ENCODE peak calls at places on chromosome 20, in five cellular contexts. J is AG04450, S is OCI-LY7, H is coronary artery, P is heart right ventricle. E is an unnamed sample.

GRCh38 chr20:43188234-43188653 is 1.5 kb downstream of the PTPRT start:
- DNase-seq in H (no peak), S (no peak), J (no peak), P (no peak), E (no peak)

GRCh38 chr20:37346232-37346525 is 239 bp downstream of the SRC start:
- DNase-seq in H (no peak), J (no peak), S (no peak), P (no peak), E (peak)

GRCh38 chr20:6094038-6094437 is 28.8 kb downstream of the FERMT1 start:
- DNase-seq in H (no peak), P (no peak), S (peak), J (no peak), E (no peak)

GRCh38 chr20:58037631-58038030 is 190.8 kb downstream of the ANKRD60 start:
- DNase-seq in H (no peak), S (no peak), J (no peak), P (no peak), E (no peak)

GRCh38 chr20:49579874-49580817 is 12.2 kb upstream of the PTGIS start:
- DNase-seq in P (no peak), S (no peak), H (no peak), J (peak), E (no peak)

GRCh38 chr20:49325981-49326380 is 48.1 kb upstream of the ZNFX1 start:
- DNase-seq in P (no peak), H (no peak), S (no peak), J (no peak), E (no peak)

GRCh38 chr20:17843246-17844132 is 125.1 kb downstream of the SNX5 start:
- DNase-seq in J (peak), P (peak), S (peak), H (peak), E (peak)

GRCh38 chr20:9397928-9398327 is 116.5 kb upstream of the LAMP5 start:
- DNase-seq in P (peak), H (no peak), S (peak), J (no peak), E (no peak)

GRCh38 chr20:3166913-3167342 is 6.4 kb downstream of the LZTS3 start:
- DNase-seq in S (no peak), H (no peak), P (no peak), J (no peak), E (no peak)

GRCh38 chr20:37202267-37202943 is 23.1 kb upstream of the MROH8 start:
- DNase-seq in J (peak), H (no peak), S (peak), P (peak), E (peak)

GRCh38 chr20:1702288-1702687 is 44.7 kb upstream of the SIRPG start:
- DNase-seq in H (no peak), J (no peak), P (no peak), S (no peak), E (no peak)

GRCh38 chr20:47540443-47541354 is 39.0 kb downstream of the NCOA3 start:
- DNase-seq in H (no peak), J (no peak), S (peak), P (no peak), E (no peak)

GRCh38 chr20:21019831-21020655 is 86.1 kb downstream of the LINC00237 start:
- DNase-seq in J (no peak), H (no peak), P (no peak), S (no peak), E (no peak)

GRCh38 chr20:46388945-46389344 is 17.5 kb downstream of the ELMO2 start:
- DNase-seq in H (no peak), P (no peak), S (no peak), J (no peak), E (no peak)

GRCh38 chr20:7449269-7449668 is 491.0 kb downstream of the HAO1 start:
- DNase-seq in P (no peak), S (no peak), J (no peak), H (no peak), E (no peak)

GRCh38 chr20:18928626-18929025 is 115.0 kb downstream of the SCP2D1 start:
- DNase-seq in S (no peak), P (no peak), H (no peak), J (no peak), E (no peak)

GRCh38 chr20:1876975-1877603 is 18.1 kb upstream of the SIRPA start:
- DNase-seq in H (no peak), J (no peak), S (peak), P (no peak), E (peak)

GRCh38 chr20:3808544-3808943 is 11.8 kb upstream of the AP5S1 start:
- DNase-seq in H (no peak), P (no peak), J (no peak), S (no peak), E (no peak)

GRCh38 chr20:61120595-61121515 is 131.2 kb upstream of the CDH4 start:
- DNase-seq in S (peak), H (peak), J (peak), P (peak), E (no peak)

GRCh38 chr20:32466739-32467505 is 108.8 kb downstream of the ASXL1 start:
- DNase-seq in J (no peak), P (no peak), S (no peak), H (no peak), E (no peak)

GRCh38 chr20:1357921-1358671 is 29.2 kb upstream of the SDCBP2 start:
- DNase-seq in J (no peak), P (no peak), S (no peak), H (no peak), E (no peak)

GRCh38 chr20:24972341-24972740 is 20.2 kb downstream of the APMAP start:
- DNase-seq in S (no peak), J (no peak), H (peak), P (no peak), E (no peak)

GRCh38 chr20:25987073-25987927 is 290.6 kb upstream of the ZNF337 start:
- DNase-seq in P (peak), J (no peak), S (peak), H (no peak), E (no peak)

GRCh38 chr20:59566631-59567524 is 37.5 kb upstream of the PHACTR3 start:
- DNase-seq in S (no peak), H (peak), J (no peak), P (no peak), E (no peak)

GRCh38 chr20:1663917-1664316 is 6.3 kb upstream of the SIRPG start:
- DNase-seq in J (no peak), H (no peak), P (no peak), S (no peak), E (peak)

GRCh38 chr20:35971981-35972380 is 3.6 kb downstream of the CNBD2 start:
- DNase-seq in P (no peak), H (no peak), J (no peak), S (no peak), E (no peak)

GRCh38 chr20:16748058-16748457 is at the start of gene OTOR:
- DNase-seq in H (no peak), J (no peak), P (no peak), S (no peak), E (no peak)

GRCh38 chr20:59629141-59630045 is 25.1 kb downstream of the PHACTR3 start:
- DNase-seq in J (no peak), H (no peak), P (no peak), S (no peak), E (no peak)

GRCh38 chr20:50538276-50538675 is 28.1 kb downstream of the PTPN1 start:
- DNase-seq in P (no peak), H (no peak), J (no peak), S (no peak), E (no peak)

GRCh38 chr20:37915434-37915787 is 12.5 kb downstream of the VSTM2L start:
- DNase-seq in S (no peak), H (no peak), J (no peak), P (no peak), E (no peak)

GRCh38 chr20:48875914-48876240 is 45.6 kb upstream of the ARFGEF2 start:
- DNase-seq in P (no peak), J (no peak), S (peak), H (no peak), E (peak)

GRCh38 chr20:63911171-63911570 is 16.2 kb downstream of the DNAJC5 start:
- DNase-seq in P (no peak), J (no peak), S (no peak), H (no peak), E (peak)

GRCh38 chr20:992801-993535 is 9.1 kb downstream of the RSPO4 start:
- DNase-seq in P (no peak), J (no peak), S (no peak), H (no peak), E (no peak)

GRCh38 chr20:8020314-8021079 is 936 bp upstream of the TMX4 start:
- DNase-seq in S (peak), J (no peak), P (no peak), H (no peak), E (no peak)

GRCh38 chr20:56200456-56200855 is 48.1 kb upstream of the MC3R start:
- DNase-seq in P (no peak), S (peak), H (no peak), J (no peak), E (no peak)

GRCh38 chr20:18985551-18985950 is 172.0 kb downstream of the SCP2D1 start:
- DNase-seq in J (no peak), P (no peak), H (no peak), S (no peak), E (no peak)

GRCh38 chr20:5602346-5602745 is 147.9 kb upstream of the SHLD1 start:
- DNase-seq in H (no peak), J (no peak), P (no peak), S (no peak), E (no peak)

GRCh38 chr20:17445561-17445960 is 85.6 kb downstream of the BFSP1 start:
- DNase-seq in H (no peak), S (no peak), J (no peak), P (no peak), E (no peak)

GRCh38 chr20:32823737-32824588 is 4.2 kb downstream of the MAPRE1 start:
- DNase-seq in P (no peak), H (no peak), S (no peak), J (no peak), E (no peak)

GRCh38 chr20:10667560-10668167 is 6.1 kb downstream of the JAG1 start:
- DNase-seq in H (peak), P (no peak), S (no peak), J (no peak), E (peak)
- H3K27ac ChIP-seq in H (peak), P (peak), S (no peak), J (no peak), E (peak)

GRCh38 chr20:62799036-62799435 is 2.8 kb downstream of the MRGBP start:
- DNase-seq in H (no peak), P (no peak), S (no peak), J (no peak), E (no peak)

GRCh38 chr20:62801284-62802010 is 3.2 kb upstream of the OGFR start:
- DNase-seq in H (no peak), J (no peak), S (no peak), P (no peak), E (no peak)

GRCh38 chr20:62799459-62799858 is 3.2 kb downstream of the MRGBP start:
- DNase-seq in P (no peak), S (no peak), J (no peak), H (no peak), E (no peak)

GRCh38 chr20:62800314-62801259 is 4.0 kb upstream of the OGFR start:
- DNase-seq in J (no peak), P (no peak), S (no peak), H (no peak), E (no peak)

DNA sequence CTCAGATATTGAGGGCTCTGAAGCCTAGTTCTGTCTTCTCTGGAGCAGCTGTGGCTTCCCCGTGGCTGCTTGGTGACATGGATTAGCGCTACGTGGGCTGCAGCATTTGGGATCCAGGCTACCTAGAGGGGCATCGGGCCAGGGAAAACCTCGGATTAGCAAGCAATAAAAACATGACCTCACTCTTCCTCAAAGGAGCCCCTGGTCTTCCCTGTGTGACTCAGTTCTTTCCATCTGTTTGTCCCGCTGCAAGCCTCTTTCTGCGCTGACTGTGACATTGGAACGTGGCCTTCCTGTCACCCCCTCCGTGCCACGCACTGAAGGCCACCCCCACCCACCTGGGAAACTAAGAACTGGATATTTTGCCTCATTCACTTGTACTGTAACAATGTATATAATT is 3.6 kb downstream of the MRGBP start:
- DNase-seq in P (no peak), J (no peak), S (no peak), H (no peak), E (no peak)
- TF ChIP-seq CTCF in P (no peak), J (no peak), S (no peak), H (no peak), E (no peak)

GRCh38 chr20:53974785-53975555 is 95.4 kb downstream of the BCAS1 start:
- DNase-seq in J (no peak), S (no peak), H (no peak), P (no peak), E (no peak)
- H3K27ac ChIP-seq in J (no peak), S (no peak), H (no peak), P (no peak), E (no peak)

DNA sequence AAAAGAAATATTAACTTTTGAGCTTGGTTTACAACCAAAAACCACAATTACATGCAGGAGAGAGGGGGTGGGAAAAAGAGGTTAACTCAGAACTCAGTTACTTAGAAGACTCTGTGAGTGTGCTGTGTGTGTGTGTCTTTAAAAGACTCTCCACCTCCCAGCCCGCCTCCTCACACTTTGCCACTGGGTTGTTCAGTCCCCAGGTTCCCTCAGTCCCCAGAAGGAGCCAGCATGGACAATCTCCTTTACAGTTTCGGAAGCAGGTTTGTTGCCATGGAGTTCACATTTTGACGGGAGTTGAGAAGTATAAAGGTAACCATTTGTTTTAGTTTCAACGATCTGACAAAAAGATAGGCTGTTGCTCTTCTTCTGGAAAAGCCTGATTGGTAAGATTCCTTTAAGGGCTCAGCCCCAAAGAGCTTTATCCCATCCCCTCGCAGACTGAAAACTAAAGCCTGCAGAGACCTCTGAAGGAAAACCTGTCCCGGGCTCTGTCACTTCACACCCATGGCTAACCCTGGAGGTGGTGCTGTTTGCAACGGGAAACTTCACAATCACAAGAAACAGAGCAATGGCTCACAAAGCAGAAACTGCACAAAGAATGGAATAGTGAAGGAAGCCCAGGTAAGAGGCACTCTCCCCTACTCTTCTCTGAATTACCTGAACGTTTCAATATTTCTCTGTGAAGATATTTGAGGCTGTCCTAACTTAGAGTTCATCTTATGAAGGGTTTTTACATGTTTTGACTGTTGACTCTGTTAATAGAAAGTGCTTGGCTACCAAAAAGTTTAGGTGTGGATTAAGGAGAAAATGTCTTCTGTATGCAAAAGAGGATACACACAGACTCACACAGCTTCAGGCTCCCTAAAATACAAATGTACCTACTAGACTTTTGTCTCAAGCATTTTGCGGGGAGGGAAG is at the start of gene SPTLC3:
- DNase-seq in P (peak), J (no peak), S (peak), H (peak), E (peak)
- TF ChIP-seq CTCF in P (no peak), J (no peak), S (no peak), H (no peak), E (no peak)

GRCh38 chr20:33991498-33991897 is 2.2 kb upstream of the RALY start:
- DNase-seq in H (no peak), S (peak), J (no peak), P (no peak), E (no peak)
- H3K27ac ChIP-seq in H (no peak), S (no peak), J (no peak), P (no peak), E (peak)

DNA sequence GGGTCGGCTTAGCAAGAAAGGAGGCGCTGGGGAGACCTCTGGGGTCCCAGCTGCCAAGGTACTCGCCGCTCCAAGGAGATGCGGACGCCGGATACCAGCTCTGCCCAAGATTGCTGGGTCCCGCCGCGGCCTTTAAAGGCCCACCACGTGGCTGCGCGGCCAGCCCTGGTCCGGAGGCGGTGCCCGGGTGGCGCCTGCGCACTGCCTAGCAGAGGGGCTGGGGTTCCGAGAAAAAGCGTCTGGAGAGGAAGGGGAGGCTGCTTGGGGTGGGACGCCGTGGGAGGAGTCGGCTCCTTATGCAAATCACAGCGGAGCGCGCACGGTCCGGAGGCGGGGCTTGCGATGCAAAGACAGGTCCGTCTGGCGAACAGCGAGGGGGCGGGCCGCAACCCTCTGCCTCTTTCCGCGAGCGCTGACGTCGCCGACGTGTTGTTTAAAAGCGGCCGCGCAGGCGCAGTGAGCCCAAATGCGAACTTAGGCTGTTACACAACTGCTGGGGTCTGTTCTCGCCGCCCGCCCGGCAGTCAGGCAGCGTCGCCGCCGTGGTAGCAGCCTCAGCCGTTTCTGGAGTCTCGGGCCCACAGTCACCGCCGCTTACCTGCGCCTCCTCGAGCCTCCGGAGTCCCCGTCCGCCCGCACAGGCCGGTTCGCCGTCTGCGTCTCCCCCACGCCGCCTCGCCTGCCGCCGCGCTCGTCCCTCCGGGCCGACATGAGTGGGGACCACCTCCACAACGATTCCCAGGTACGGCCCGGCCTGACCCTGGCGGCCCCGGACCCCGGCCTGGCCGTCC is at the start of gene TOP1:
- DNase-seq in H (peak), J (peak), P (peak), S (peak), E (peak)
- TF ChIP-seq CTCF in H (no peak), J (no peak), P (no peak), S (no peak), E (no peak)

DNA sequence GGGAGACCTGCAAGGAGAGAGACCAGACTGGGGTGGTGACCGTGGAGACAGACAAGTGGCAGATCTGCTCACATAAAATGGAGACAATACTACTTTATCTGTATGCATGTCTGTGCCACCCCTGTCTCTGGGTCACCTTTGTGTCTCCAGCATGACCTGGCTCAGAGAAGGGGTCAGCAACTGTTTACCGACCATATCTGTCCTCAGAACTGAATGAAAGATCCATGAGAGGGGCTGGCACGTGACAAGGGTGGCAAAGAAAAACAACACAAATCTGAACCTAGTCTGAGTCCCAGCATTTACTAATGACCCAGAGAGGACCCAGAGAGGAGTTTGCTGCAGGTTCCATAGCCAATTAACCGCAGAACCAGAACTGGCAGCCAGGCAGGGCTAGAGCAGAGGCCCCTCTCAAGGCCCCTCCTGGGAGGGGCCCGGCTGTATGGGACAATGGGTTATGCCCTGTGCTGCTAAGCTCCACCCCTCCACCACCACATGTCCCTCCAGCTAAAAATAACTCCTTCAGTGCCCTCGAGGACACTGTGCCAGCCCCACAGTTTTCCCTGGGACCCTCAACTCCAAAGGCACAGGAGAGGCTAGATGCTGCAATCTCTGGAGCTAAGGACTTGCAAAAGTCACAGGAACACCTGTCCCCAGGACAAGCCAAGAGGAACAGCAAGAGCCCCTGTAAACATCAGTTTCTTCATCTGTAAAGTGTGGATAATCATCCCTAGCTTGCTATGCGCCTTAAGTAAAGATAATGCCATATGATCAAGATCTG is 2.2 kb downstream of the AHCY start:
- DNase-seq in P (peak), H (no peak), S (peak), J (no peak), E (no peak)
- H3K27ac ChIP-seq in P (peak), H (no peak), S (peak), J (no peak), E (peak)